ENCODE peak calls at places on chromosomes 6 and 20, in five cellular contexts. One of them, this sample, is unnamed. For H3K9me3, the result is how much of the 10 kb centered on the place peaks cover.

GRCh38 chr6:21666200-21666671 is 72.7 kb downstream of the SOX4 start:
- DNase-seq in GM23248: peak
- DNase-seq in OCI-LY7: no peak
- DNase-seq in hepatocyte: peak
- DNase-seq in PC-3: no peak
- DNase-seq in this sample: no peak

GRCh38 chr6:87754828-87755227 is 52.8 kb upstream of the AKIRIN2 start:
- DNase-seq in GM23248: no peak
- DNase-seq in OCI-LY7: peak
- DNase-seq in hepatocyte: no peak
- DNase-seq in PC-3: no peak
- DNase-seq in this sample: no peak

GRCh38 chr6:34513628-34514027 is 42.5 kb downstream of the SPDEF start:
- DNase-seq in GM23248: no peak
- DNase-seq in OCI-LY7: no peak
- DNase-seq in hepatocyte: no peak
- DNase-seq in PC-3: no peak
- DNase-seq in this sample: no peak

GRCh38 chr20:34468956-34469355 is 47.3 kb upstream of the DYNLRB1 start:
- DNase-seq in GM23248: no peak
- DNase-seq in OCI-LY7: no peak
- DNase-seq in hepatocyte: no peak
- DNase-seq in PC-3: no peak
- DNase-seq in this sample: no peak

GRCh38 chr6:165818200-165818599 is 155.2 kb upstream of the PDE10A start:
- DNase-seq in GM23248: no peak
- DNase-seq in OCI-LY7: no peak
- DNase-seq in hepatocyte: no peak
- DNase-seq in PC-3: no peak
- DNase-seq in this sample: no peak

GRCh38 chr20:61918548-61918947 is 147.1 kb downstream of the TAF4 start:
- DNase-seq in GM23248: no peak
- DNase-seq in OCI-LY7: no peak
- DNase-seq in hepatocyte: no peak
- DNase-seq in PC-3: no peak
- DNase-seq in this sample: no peak

GRCh38 chr6:38646166-38646565 is 6.4 kb upstream of the BTBD9 start:
- DNase-seq in GM23248: peak
- DNase-seq in OCI-LY7: no peak
- DNase-seq in hepatocyte: no peak
- DNase-seq in PC-3: no peak
- DNase-seq in this sample: no peak

GRCh38 chr6:36660771-36661471 is 17.6 kb upstream of the CDKN1A start:
- DNase-seq in GM23248: peak
- DNase-seq in OCI-LY7: no peak
- DNase-seq in hepatocyte: peak
- DNase-seq in PC-3: no peak
- DNase-seq in this sample: no peak

GRCh38 chr6:39171489-39172376 is 56.7 kb upstream of the SAYSD1 start:
- DNase-seq in GM23248: no peak
- DNase-seq in OCI-LY7: no peak
- DNase-seq in hepatocyte: no peak
- DNase-seq in PC-3: no peak
- DNase-seq in this sample: no peak

GRCh38 chr6:142361765-142362540 is 60.1 kb downstream of the ADGRG6 start:
- DNase-seq in GM23248: peak
- DNase-seq in OCI-LY7: no peak
- DNase-seq in hepatocyte: peak
- DNase-seq in PC-3: no peak
- DNase-seq in this sample: no peak

GRCh38 chr6:112223070-112223861 is 31.1 kb downstream of the LAMA4 start:
- DNase-seq in GM23248: peak
- DNase-seq in OCI-LY7: no peak
- DNase-seq in hepatocyte: peak
- DNase-seq in PC-3: peak
- DNase-seq in this sample: no peak

GRCh38 chr20:59835448-59836395 is 97.7 kb downstream of the SYCP2 start:
- DNase-seq in GM23248: peak
- DNase-seq in OCI-LY7: no peak
- DNase-seq in hepatocyte: peak
- DNase-seq in PC-3: peak
- DNase-seq in this sample: no peak

GRCh38 chr6:24273471-24273870 is 84.4 kb downstream of the DCDC2 start:
- DNase-seq in GM23248: peak
- DNase-seq in OCI-LY7: no peak
- DNase-seq in hepatocyte: no peak
- DNase-seq in PC-3: peak
- DNase-seq in this sample: no peak

GRCh38 chr6:134374486-134374885 is 56.6 kb upstream of the SGK1 start:
- DNase-seq in GM23248: peak
- DNase-seq in OCI-LY7: no peak
- DNase-seq in hepatocyte: no peak
- DNase-seq in PC-3: no peak
- DNase-seq in this sample: no peak

GRCh38 chr6:50959081-50959641 is 140.5 kb downstream of the TFAP2B start:
- DNase-seq in GM23248: no peak
- DNase-seq in OCI-LY7: no peak
- DNase-seq in hepatocyte: no peak
- DNase-seq in PC-3: no peak
- DNase-seq in this sample: no peak

GRCh38 chr6:36546664-36546957 is 668 bp downstream of the STK38 start:
- DNase-seq in GM23248: no peak
- DNase-seq in OCI-LY7: peak
- DNase-seq in hepatocyte: no peak
- DNase-seq in PC-3: no peak
- DNase-seq in this sample: no peak

GRCh38 chr6:126264265-126264664 is 75.7 kb upstream of the CENPW start:
- DNase-seq in GM23248: no peak
- DNase-seq in OCI-LY7: no peak
- DNase-seq in hepatocyte: no peak
- DNase-seq in PC-3: no peak
- DNase-seq in this sample: no peak

GRCh38 chr6:14108571-14109410 is 8.8 kb upstream of the CD83 start:
- DNase-seq in GM23248: no peak
- DNase-seq in OCI-LY7: peak
- DNase-seq in hepatocyte: no peak
- DNase-seq in PC-3: no peak
- DNase-seq in this sample: no peak

GRCh38 chr6:34301408-34301807 is 52.6 kb upstream of the SMIM29 start:
- DNase-seq in GM23248: peak
- DNase-seq in OCI-LY7: no peak
- DNase-seq in hepatocyte: peak
- DNase-seq in PC-3: no peak
- DNase-seq in this sample: no peak

GRCh38 chr6:8683204-8683603 is 247.9 kb upstream of the SLC35B3 start:
- DNase-seq in GM23248: no peak
- DNase-seq in OCI-LY7: no peak
- DNase-seq in hepatocyte: no peak
- DNase-seq in PC-3: no peak
- DNase-seq in this sample: no peak
- H3K9me3 ChIP-seq in GM23248: under half
- H3K9me3 ChIP-seq in OCI-LY7: under half
- H3K9me3 ChIP-seq in hepatocyte: under half
- H3K9me3 ChIP-seq in PC-3: under half
- H3K9me3 ChIP-seq in this sample: under half

GRCh38 chr6:137808836-137809315 is 58.2 kb upstream of the TNFAIP3 start:
- DNase-seq in GM23248: no peak
- DNase-seq in OCI-LY7: no peak
- DNase-seq in hepatocyte: peak
- DNase-seq in PC-3: peak
- DNase-seq in this sample: no peak
- TF ChIP-seq EZH2phosphoT487 in GM23248: no peak
- TF ChIP-seq EZH2phosphoT487 in OCI-LY7: no peak
- TF ChIP-seq EZH2phosphoT487 in hepatocyte: no peak
- TF ChIP-seq EZH2phosphoT487 in PC-3: no peak
- TF ChIP-seq EZH2phosphoT487 in this sample: no peak

DNA sequence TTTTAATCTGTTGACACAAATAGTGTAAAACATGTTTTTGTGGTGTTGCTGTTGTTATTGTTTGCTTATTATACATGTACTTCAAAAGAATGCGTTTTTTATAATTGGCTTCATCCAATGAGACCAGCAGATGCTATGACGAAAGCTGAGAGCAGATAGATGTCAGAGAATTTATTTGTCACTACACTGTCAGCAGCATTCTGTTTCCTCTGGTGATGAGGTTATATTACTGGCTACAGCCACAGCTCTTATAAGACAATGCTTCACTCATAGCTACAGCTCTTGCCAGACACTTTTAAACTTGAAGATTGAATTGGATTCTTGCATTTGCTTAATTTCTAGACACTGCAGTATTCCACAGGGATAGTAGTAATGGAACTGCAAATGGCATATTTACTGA is 860.5 kb downstream of the TBC1D32 start:
- DNase-seq in GM23248: no peak
- DNase-seq in OCI-LY7: no peak
- DNase-seq in hepatocyte: no peak
- DNase-seq in PC-3: no peak
- DNase-seq in this sample: no peak
- H3K9me3 ChIP-seq in GM23248: under half
- H3K9me3 ChIP-seq in OCI-LY7: under half
- H3K9me3 ChIP-seq in hepatocyte: under half
- H3K9me3 ChIP-seq in PC-3: under half
- H3K9me3 ChIP-seq in this sample: under half

GRCh38 chr6:1387632-1388031 is 1.7 kb upstream of the FOXF2 start:
- DNase-seq in GM23248: no peak
- DNase-seq in OCI-LY7: no peak
- DNase-seq in hepatocyte: no peak
- DNase-seq in PC-3: no peak
- DNase-seq in this sample: no peak

GRCh38 chr6:1390071-1390804 is 862 bp downstream of the FOXF2 start:
- DNase-seq in GM23248: peak
- DNase-seq in OCI-LY7: no peak
- DNase-seq in hepatocyte: no peak
- DNase-seq in PC-3: no peak
- DNase-seq in this sample: no peak

GRCh38 chr6:1388081-1388926 is 1.1 kb upstream of the FOXF2 start:
- DNase-seq in GM23248: no peak
- DNase-seq in OCI-LY7: no peak
- DNase-seq in hepatocyte: no peak
- DNase-seq in PC-3: no peak
- DNase-seq in this sample: no peak

GRCh38 chr6:1389791-1390070 is 355 bp downstream of the FOXF2 start:
- DNase-seq in GM23248: no peak
- DNase-seq in OCI-LY7: no peak
- DNase-seq in hepatocyte: no peak
- DNase-seq in PC-3: no peak
- DNase-seq in this sample: no peak

GRCh38 chr6:1388927-1389790 is at the start of gene FOXF2:
- DNase-seq in GM23248: peak
- DNase-seq in OCI-LY7: no peak
- DNase-seq in hepatocyte: peak
- DNase-seq in PC-3: no peak
- DNase-seq in this sample: no peak
- TF ChIP-seq EZH2phosphoT487 in GM23248: no peak
- TF ChIP-seq EZH2phosphoT487 in OCI-LY7: no peak
- TF ChIP-seq EZH2phosphoT487 in hepatocyte: peak
- TF ChIP-seq EZH2phosphoT487 in PC-3: peak
- TF ChIP-seq EZH2phosphoT487 in this sample: no peak

GRCh38 chr6:168342626-168343025 is 23.0 kb upstream of the DACT2 start:
- DNase-seq in GM23248: no peak
- DNase-seq in OCI-LY7: no peak
- DNase-seq in hepatocyte: no peak
- DNase-seq in PC-3: peak
- DNase-seq in this sample: no peak

GRCh38 chr6:168338777-168339176 is 19.2 kb upstream of the DACT2 start:
- DNase-seq in GM23248: no peak
- DNase-seq in OCI-LY7: no peak
- DNase-seq in hepatocyte: no peak
- DNase-seq in PC-3: no peak
- DNase-seq in this sample: no peak

GRCh38 chr6:168343239-168344167 is 23.9 kb upstream of the DACT2 start:
- DNase-seq in GM23248: no peak
- DNase-seq in OCI-LY7: no peak
- DNase-seq in hepatocyte: no peak
- DNase-seq in PC-3: no peak
- DNase-seq in this sample: no peak

GRCh38 chr6:168340819-168341218 is 21.2 kb upstream of the DACT2 start:
- DNase-seq in GM23248: no peak
- DNase-seq in OCI-LY7: no peak
- DNase-seq in hepatocyte: no peak
- DNase-seq in PC-3: no peak
- DNase-seq in this sample: no peak

GRCh38 chr6:168341280-168341679 is 21.7 kb upstream of the DACT2 start:
- DNase-seq in GM23248: no peak
- DNase-seq in OCI-LY7: no peak
- DNase-seq in hepatocyte: no peak
- DNase-seq in PC-3: no peak
- DNase-seq in this sample: no peak
- H3K9me3 ChIP-seq in GM23248: under half
- H3K9me3 ChIP-seq in OCI-LY7: under half
- H3K9me3 ChIP-seq in hepatocyte: under half
- H3K9me3 ChIP-seq in PC-3: under half
- H3K9me3 ChIP-seq in this sample: under half

DNA sequence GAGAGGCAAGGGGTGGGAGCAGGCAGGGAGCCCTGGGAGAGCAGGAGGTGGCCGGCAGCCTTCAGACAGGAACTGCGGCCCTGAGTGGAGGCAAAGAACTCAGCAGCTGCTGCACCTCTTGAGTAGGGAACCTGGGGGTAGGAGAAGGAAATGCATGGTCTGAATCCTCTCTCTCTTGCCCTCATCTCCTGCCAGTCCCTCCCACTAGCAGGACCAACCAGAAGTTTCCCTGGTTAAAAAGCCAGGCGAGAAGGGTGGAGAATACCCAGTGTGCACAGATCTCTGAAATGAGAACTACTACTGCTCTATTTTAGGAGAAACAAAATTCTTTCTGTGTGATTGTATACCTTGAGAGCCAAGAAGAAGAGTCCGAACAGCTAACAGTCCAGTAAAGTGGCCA is 25.4 kb downstream of the WRNIP1 start:
- DNase-seq in GM23248: peak
- DNase-seq in OCI-LY7: no peak
- DNase-seq in hepatocyte: no peak
- DNase-seq in PC-3: peak
- DNase-seq in this sample: no peak
- TF ChIP-seq EZH2phosphoT487 in GM23248: no peak
- TF ChIP-seq EZH2phosphoT487 in OCI-LY7: no peak
- TF ChIP-seq EZH2phosphoT487 in hepatocyte: no peak
- TF ChIP-seq EZH2phosphoT487 in PC-3: no peak
- TF ChIP-seq EZH2phosphoT487 in this sample: no peak

This sample was measured in MM.1S.